ENCODE peak calls at places on chromosomes 13 and 19, in six cellular contexts. One of them, this sample, is unnamed.

GRCh38 chr13:94389544-94390351 is 89.7 kb downstream of the DCT start:
- DNase-seq in cardiac fibroblast: no peak
- DNase-seq in adrenal gland: no peak
- DNase-seq in stimulated activated naive B cell treated with anti-CD40 and anti-IgM and Interleukin-4, amounts not matched to agents 10 μg/mL and 1 μg/mL and 100 μg/mL, for 72 hours: no peak
- DNase-seq in amniotic stem cell: no peak
- DNase-seq in stimulated activated CD4-positive, alpha-beta T cell treated with anti-CD3 and anti-CD28 coated beads, TNF-alpha, amount 100 ng/mL, for 48 hours: no peak
- DNase-seq in this sample: no peak

GRCh38 chr13:99983401-99984133 is 2.0 kb downstream of the ZIC2 start:
- DNase-seq in cardiac fibroblast: no peak
- DNase-seq in adrenal gland: no peak
- DNase-seq in stimulated activated naive B cell treated with anti-CD40 and anti-IgM and Interleukin-4, amounts not matched to agents 10 μg/mL and 1 μg/mL and 100 μg/mL, for 72 hours: no peak
- DNase-seq in amniotic stem cell: no peak
- DNase-seq in stimulated activated CD4-positive, alpha-beta T cell treated with anti-CD3 and anti-CD28 coated beads, TNF-alpha, amount 100 ng/mL, for 48 hours: no peak
- DNase-seq in this sample: no peak

GRCh38 chr19:46716013-46716671 is 772 bp downstream of the PRKD2 start:
- DNase-seq in cardiac fibroblast: no peak
- DNase-seq in adrenal gland: no peak
- DNase-seq in stimulated activated naive B cell treated with anti-CD40 and anti-IgM and Interleukin-4, amounts not matched to agents 10 μg/mL and 1 μg/mL and 100 μg/mL, for 72 hours: no peak
- DNase-seq in amniotic stem cell: no peak
- DNase-seq in stimulated activated CD4-positive, alpha-beta T cell treated with anti-CD3 and anti-CD28 coated beads, TNF-alpha, amount 100 ng/mL, for 48 hours: no peak
- DNase-seq in this sample: no peak

GRCh38 chr19:18431351-18432197 is 6.4 kb downstream of the ISYNA1 start:
- DNase-seq in cardiac fibroblast: no peak
- DNase-seq in adrenal gland: peak; percentile 53
- DNase-seq in stimulated activated naive B cell treated with anti-CD40 and anti-IgM and Interleukin-4, amounts not matched to agents 10 μg/mL and 1 μg/mL and 100 μg/mL, for 72 hours: no peak
- DNase-seq in amniotic stem cell: no peak
- DNase-seq in stimulated activated CD4-positive, alpha-beta T cell treated with anti-CD3 and anti-CD28 coated beads, TNF-alpha, amount 100 ng/mL, for 48 hours: no peak
- DNase-seq in this sample: no peak

GRCh38 chr19:33497778-33498175 is 23.8 kb downstream of the PEPD start:
- DNase-seq in cardiac fibroblast: no peak
- DNase-seq in adrenal gland: no peak
- DNase-seq in stimulated activated naive B cell treated with anti-CD40 and anti-IgM and Interleukin-4, amounts not matched to agents 10 μg/mL and 1 μg/mL and 100 μg/mL, for 72 hours: no peak
- DNase-seq in amniotic stem cell: no peak
- DNase-seq in stimulated activated CD4-positive, alpha-beta T cell treated with anti-CD3 and anti-CD28 coated beads, TNF-alpha, amount 100 ng/mL, for 48 hours: no peak
- DNase-seq in this sample: no peak

GRCh38 chr19:49896863-49897621 is at the start of gene IL4I1:
- DNase-seq in cardiac fibroblast: peak; percentile 18
- DNase-seq in adrenal gland: no peak
- DNase-seq in stimulated activated naive B cell treated with anti-CD40 and anti-IgM and Interleukin-4, amounts not matched to agents 10 μg/mL and 1 μg/mL and 100 μg/mL, for 72 hours: peak; percentile 93
- DNase-seq in amniotic stem cell: no peak
- DNase-seq in stimulated activated CD4-positive, alpha-beta T cell treated with anti-CD3 and anti-CD28 coated beads, TNF-alpha, amount 100 ng/mL, for 48 hours: peak; percentile 36
- DNase-seq in this sample: no peak

GRCh38 chr13:113854238-113855011 is 9.5 kb downstream of the GAS6 start:
- DNase-seq in cardiac fibroblast: peak; percentile 68
- DNase-seq in adrenal gland: no peak
- DNase-seq in stimulated activated naive B cell treated with anti-CD40 and anti-IgM and Interleukin-4, amounts not matched to agents 10 μg/mL and 1 μg/mL and 100 μg/mL, for 72 hours: no peak
- DNase-seq in amniotic stem cell: no peak
- DNase-seq in stimulated activated CD4-positive, alpha-beta T cell treated with anti-CD3 and anti-CD28 coated beads, TNF-alpha, amount 100 ng/mL, for 48 hours: no peak
- DNase-seq in this sample: no peak

GRCh38 chr13:113231306-113232207 is 22.1 kb downstream of the CUL4A start:
- DNase-seq in cardiac fibroblast: no peak
- DNase-seq in adrenal gland: no peak
- DNase-seq in stimulated activated naive B cell treated with anti-CD40 and anti-IgM and Interleukin-4, amounts not matched to agents 10 μg/mL and 1 μg/mL and 100 μg/mL, for 72 hours: no peak
- DNase-seq in amniotic stem cell: no peak
- DNase-seq in stimulated activated CD4-positive, alpha-beta T cell treated with anti-CD3 and anti-CD28 coated beads, TNF-alpha, amount 100 ng/mL, for 48 hours: no peak
- DNase-seq in this sample: no peak

GRCh38 chr13:113506025-113506685 is 15.6 kb upstream of the DCUN1D2 start:
- DNase-seq in cardiac fibroblast: no peak
- DNase-seq in adrenal gland: no peak
- DNase-seq in stimulated activated naive B cell treated with anti-CD40 and anti-IgM and Interleukin-4, amounts not matched to agents 10 μg/mL and 1 μg/mL and 100 μg/mL, for 72 hours: no peak
- DNase-seq in amniotic stem cell: no peak
- DNase-seq in stimulated activated CD4-positive, alpha-beta T cell treated with anti-CD3 and anti-CD28 coated beads, TNF-alpha, amount 100 ng/mL, for 48 hours: no peak
- DNase-seq in this sample: no peak

GRCh38 chr19:28880735-28881401 is 332.1 kb downstream of the UQCRFS1 start:
- DNase-seq in cardiac fibroblast: no peak
- DNase-seq in adrenal gland: no peak
- DNase-seq in stimulated activated naive B cell treated with anti-CD40 and anti-IgM and Interleukin-4, amounts not matched to agents 10 μg/mL and 1 μg/mL and 100 μg/mL, for 72 hours: no peak
- DNase-seq in amniotic stem cell: no peak
- DNase-seq in stimulated activated CD4-positive, alpha-beta T cell treated with anti-CD3 and anti-CD28 coated beads, TNF-alpha, amount 100 ng/mL, for 48 hours: no peak
- DNase-seq in this sample: no peak

GRCh38 chr19:8487137-8487851 is 15.1 kb downstream of the PRAM1 start:
- DNase-seq in cardiac fibroblast: no peak
- DNase-seq in adrenal gland: no peak
- DNase-seq in stimulated activated naive B cell treated with anti-CD40 and anti-IgM and Interleukin-4, amounts not matched to agents 10 μg/mL and 1 μg/mL and 100 μg/mL, for 72 hours: no peak
- DNase-seq in amniotic stem cell: no peak
- DNase-seq in stimulated activated CD4-positive, alpha-beta T cell treated with anti-CD3 and anti-CD28 coated beads, TNF-alpha, amount 100 ng/mL, for 48 hours: peak; percentile 36
- DNase-seq in this sample: no peak

GRCh38 chr13:75749407-75749806 is 113.3 kb downstream of the LMO7 start:
- DNase-seq in cardiac fibroblast: peak; percentile 56
- DNase-seq in adrenal gland: no peak
- DNase-seq in stimulated activated naive B cell treated with anti-CD40 and anti-IgM and Interleukin-4, amounts not matched to agents 10 μg/mL and 1 μg/mL and 100 μg/mL, for 72 hours: no peak
- DNase-seq in amniotic stem cell: no peak
- DNase-seq in stimulated activated CD4-positive, alpha-beta T cell treated with anti-CD3 and anti-CD28 coated beads, TNF-alpha, amount 100 ng/mL, for 48 hours: no peak
- DNase-seq in this sample: peak; percentile 35

GRCh38 chr13:61258185-61258584 is 157.5 kb downstream of the PCDH20 start:
- DNase-seq in cardiac fibroblast: no peak
- DNase-seq in adrenal gland: no peak
- DNase-seq in stimulated activated naive B cell treated with anti-CD40 and anti-IgM and Interleukin-4, amounts not matched to agents 10 μg/mL and 1 μg/mL and 100 μg/mL, for 72 hours: no peak
- DNase-seq in amniotic stem cell: no peak
- DNase-seq in stimulated activated CD4-positive, alpha-beta T cell treated with anti-CD3 and anti-CD28 coated beads, TNF-alpha, amount 100 ng/mL, for 48 hours: no peak
- DNase-seq in this sample: no peak